ENCODE peak calls at places on chromosome 16, in ten cellular contexts. W, H, R, J, G, Q, V, Y, T and D are unnamed samples.

GRCh38 chr16:31386157-31386984 is 6.8 kb upstream of the ITGAD start:
- DNase-seq in W (peak), H (no peak), R (no peak), J (no peak), G (no peak), Q (peak), V (peak), Y (no peak), T (no peak), D (peak)

GRCh38 chr16:81634380-81635121 is 144.5 kb upstream of the PLCG2 start:
- DNase-seq in W (no peak), H (no peak), R (peak), J (no peak), G (no peak), Q (no peak), V (peak), Y (no peak), T (no peak), D (no peak)

GRCh38 chr16:67886387-67886786 is 1.7 kb downstream of the NRN1L start:
- DNase-seq in W (no peak), H (no peak), R (no peak), J (no peak), G (no peak), Q (no peak), V (no peak), Y (no peak), T (no peak), D (no peak)

GRCh38 chr16:54430491-54431030 is 144.0 kb upstream of the IRX3 start:
- DNase-seq in W (no peak), H (peak), R (peak), J (no peak), G (peak), Q (no peak), V (peak), Y (no peak), T (no peak), D (no peak)

GRCh38 chr16:65760874-65761273 is 605.6 kb upstream of the CDH5 start:
- DNase-seq in W (no peak), H (no peak), R (no peak), J (no peak), G (no peak), Q (no peak), V (no peak), Y (no peak), T (no peak), D (no peak)

GRCh38 chr16:87806608-87807546 is 41.1 kb upstream of the KLHDC4 start:
- DNase-seq in W (peak), H (peak), R (peak), J (peak), G (peak), Q (peak), V (peak), Y (peak), T (peak), D (peak)

GRCh38 chr16:68116256-68116853 is 31.2 kb downstream of the NFATC3 start:
- DNase-seq in W (no peak), H (no peak), R (peak), J (no peak), G (no peak), Q (peak), V (peak), Y (no peak), T (no peak), D (no peak)

GRCh38 chr16:89923640-89924297 is 627 bp downstream of the TUBB3 start:
- DNase-seq in W (no peak), H (no peak), R (no peak), J (no peak), G (no peak), Q (no peak), V (no peak), Y (no peak), T (no peak), D (no peak)

GRCh38 chr16:8905168-8905762 is 23.1 kb downstream of the LITAFD start:
- DNase-seq in W (no peak), H (no peak), R (peak), J (no peak), G (no peak), Q (peak), V (peak), Y (no peak), T (no peak), D (peak)

GRCh38 chr16:79372504-79373184 is 227.9 kb downstream of the MAF start:
- DNase-seq in W (no peak), H (no peak), R (peak), J (no peak), G (no peak), Q (no peak), V (peak), Y (no peak), T (no peak), D (peak)

GRCh38 chr16:30922420-30922959 is 882 bp upstream of the FBXL19 start:
- DNase-seq in W (peak), H (peak), R (peak), J (peak), G (peak), Q (peak), V (peak), Y (peak), T (peak), D (peak)

GRCh38 chr16:67407176-67407787 is 9.0 kb downstream of the ZDHHC1 start:
- DNase-seq in W (no peak), H (no peak), R (no peak), J (no peak), G (no peak), Q (no peak), V (no peak), Y (no peak), T (no peak), D (no peak)

GRCh38 chr16:67396159-67396774 is 3.0 kb upstream of the TPPP3 start:
- DNase-seq in W (peak), H (peak), R (peak), J (peak), G (no peak), Q (no peak), V (peak), Y (peak), T (peak), D (peak)

GRCh38 chr16:24844101-24845030 is 1.4 kb upstream of the SLC5A11 start:
- DNase-seq in W (no peak), H (no peak), R (no peak), J (no peak), G (no peak), Q (no peak), V (no peak), Y (peak), T (no peak), D (peak)

GRCh38 chr16:84449156-84450140 is 55.0 kb downstream of the MEAK7 start:
- DNase-seq in W (no peak), H (no peak), R (no peak), J (no peak), G (no peak), Q (no peak), V (no peak), Y (peak), T (no peak), D (no peak)

GRCh38 chr16:75860654-75861053 is 134.4 kb upstream of the CPHXL start:
- DNase-seq in W (no peak), H (no peak), R (no peak), J (no peak), G (no peak), Q (no peak), V (no peak), Y (no peak), T (no peak), D (no peak)

GRCh38 chr16:74825016-74825415 is 50.4 kb upstream of the FA2H start:
- DNase-seq in W (no peak), H (no peak), R (no peak), J (no peak), G (no peak), Q (no peak), V (no peak), Y (no peak), T (no peak), D (no peak)

GRCh38 chr16:68776821-68777485 is 39.9 kb downstream of the CDH1 start:
- DNase-seq in W (no peak), H (no peak), R (no peak), J (no peak), G (no peak), Q (no peak), V (no peak), Y (no peak), T (no peak), D (no peak)

GRCh38 chr16:9047689-9048301 is 43.6 kb upstream of the HAPSTR1 start:
- DNase-seq in W (peak), H (peak), R (peak), J (peak), G (peak), Q (peak), V (peak), Y (peak), T (peak), D (peak)

GRCh38 chr16:86789621-86790051 is 211.3 kb downstream of the FOXL1 start:
- DNase-seq in W (no peak), H (no peak), R (no peak), J (no peak), G (no peak), Q (no peak), V (no peak), Y (no peak), T (no peak), D (no peak)

GRCh38 chr16:11064202-11064540 is 119.8 kb downstream of the CLEC16A start:
- DNase-seq in W (no peak), H (no peak), R (no peak), J (no peak), G (no peak), Q (no peak), V (no peak), Y (no peak), T (no peak), D (no peak)

GRCh38 chr16:19223235-19223847 is 55.3 kb downstream of the SYT17 start:
- DNase-seq in W (peak), H (no peak), R (no peak), J (no peak), G (no peak), Q (peak), V (peak), Y (no peak), T (no peak), D (peak)

GRCh38 chr16:12340151-12340733 is 363.7 kb downstream of the SNX29 start:
- DNase-seq in W (peak), H (peak), R (peak), J (no peak), G (no peak), Q (no peak), V (peak), Y (peak), T (no peak), D (peak)

GRCh38 chr16:79658301-79659001 is 57.9 kb upstream of the MAF start:
- DNase-seq in W (no peak), H (no peak), R (peak), J (no peak), G (peak), Q (peak), V (peak), Y (no peak), T (peak), D (peak)

GRCh38 chr16:66574081-66574480 is 5.2 kb upstream of the CMTM2 start:
- DNase-seq in W (no peak), H (no peak), R (no peak), J (no peak), G (no peak), Q (no peak), V (peak), Y (no peak), T (no peak), D (no peak)

GRCh38 chr16:31083556-31083955 is 5.2 kb downstream of the PRSS53 start:
- DNase-seq in W (no peak), H (no peak), R (no peak), J (no peak), G (no peak), Q (no peak), V (no peak), Y (no peak), T (no peak), D (no peak)

GRCh38 chr16:75109732-75110243 is 6.8 kb downstream of the LDHD start:
- DNase-seq in W (peak), H (no peak), R (no peak), J (peak), G (no peak), Q (no peak), V (no peak), Y (no peak), T (no peak), D (peak)

GRCh38 chr16:78407191-78407590 is 307.7 kb downstream of the WWOX start:
- DNase-seq in W (no peak), H (no peak), R (peak), J (no peak), G (no peak), Q (no peak), V (no peak), Y (no peak), T (no peak), D (no peak)

GRCh38 chr16:66176111-66176510 is 190.4 kb upstream of the CDH5 start:
- DNase-seq in W (no peak), H (no peak), R (no peak), J (no peak), G (no peak), Q (no peak), V (no peak), Y (no peak), T (no peak), D (no peak)

GRCh38 chr16:25228372-25228771 is 11.6 kb downstream of the AQP8 start:
- DNase-seq in W (no peak), H (no peak), R (no peak), J (no peak), G (no peak), Q (no peak), V (no peak), Y (no peak), T (no peak), D (no peak)

GRCh38 chr16:29760567-29761279 is 14.9 kb upstream of the C16orf54 start:
- DNase-seq in W (no peak), H (no peak), R (no peak), J (no peak), G (no peak), Q (no peak), V (no peak), Y (peak), T (no peak), D (no peak)

GRCh38 chr16:29753516-29753915 is 7.7 kb upstream of the C16orf54 start:
- DNase-seq in W (no peak), H (no peak), R (no peak), J (no peak), G (no peak), Q (no peak), V (no peak), Y (no peak), T (no peak), D (no peak)

GRCh38 chr16:29756654-29757053 is 10.9 kb upstream of the C16orf54 start:
- DNase-seq in W (no peak), H (no peak), R (no peak), J (no peak), G (no peak), Q (no peak), V (peak), Y (no peak), T (no peak), D (no peak)

GRCh38 chr16:29761882-29762281 is 16.1 kb upstream of the C16orf54 start:
- DNase-seq in W (peak), H (no peak), R (no peak), J (no peak), G (no peak), Q (no peak), V (no peak), Y (no peak), T (no peak), D (no peak)

GRCh38 chr16:29757950-29758466 is 12.2 kb upstream of the C16orf54 start:
- DNase-seq in W (no peak), H (peak), R (peak), J (no peak), G (peak), Q (no peak), V (peak), Y (peak), T (no peak), D (no peak)
- TF ChIP-seq CTCF in W (no peak), H (peak), R (peak), J (no peak), G (peak), Q (no peak), V (peak), Y (peak), T (no peak), D (no peak)

DNA sequence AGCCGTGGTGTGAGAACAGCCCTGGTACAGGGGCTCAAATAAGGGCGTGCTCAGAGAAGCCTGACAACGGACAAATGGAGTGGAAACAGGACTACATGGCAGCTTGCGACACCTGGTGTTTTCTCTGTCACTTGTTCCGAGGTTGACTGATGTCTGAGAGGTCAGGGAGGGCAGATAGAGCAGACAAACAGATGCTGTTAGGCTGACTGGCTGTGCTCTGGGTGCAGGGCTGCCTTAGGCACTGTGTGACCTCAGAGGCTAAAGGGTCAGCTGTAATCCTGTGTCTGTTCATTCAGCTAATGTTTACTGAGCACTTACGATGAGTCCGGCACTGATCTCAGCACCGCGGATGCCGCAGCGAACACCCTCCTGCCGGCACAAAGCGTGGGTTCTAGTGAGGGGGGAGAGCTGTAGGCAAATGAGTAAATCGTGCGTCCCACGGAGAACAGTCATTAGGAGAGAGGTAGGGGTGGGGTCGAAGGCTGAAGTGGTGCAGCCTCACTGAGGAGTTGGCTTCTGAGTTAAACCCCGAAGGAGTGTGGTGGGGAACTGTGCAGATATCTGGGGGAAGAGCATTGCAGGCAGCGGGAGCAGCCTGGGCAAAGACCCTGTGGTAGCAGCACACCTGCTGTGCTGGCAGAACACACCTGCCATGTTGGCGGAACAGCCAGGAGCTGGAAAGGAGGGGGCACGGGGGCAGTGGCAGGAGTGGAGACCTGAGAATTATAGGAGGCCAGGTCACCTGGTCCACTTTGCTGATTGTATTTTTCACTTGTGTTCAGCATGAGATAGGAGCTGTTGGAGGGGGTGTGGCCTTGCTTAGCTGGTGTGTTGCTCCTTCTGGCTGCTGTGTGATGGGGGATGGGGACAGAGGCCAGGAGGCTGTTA is 35.0 kb downstream of the GPT2 start:
- DNase-seq in W (peak), H (no peak), R (no peak), J (no peak), G (no peak), Q (no peak), V (no peak), Y (peak), T (no peak), D (no peak)
- TF ChIP-seq CTCF in W (no peak), H (no peak), R (no peak), J (no peak), G (no peak), Q (no peak), V (no peak), Y (peak), T (no peak), D (no peak)

GRCh38 chr16:48911700-48912099 is 301.7 kb upstream of the N4BP1 start:
- DNase-seq in W (no peak), H (no peak), R (peak), J (no peak), G (no peak), Q (no peak), V (no peak), Y (no peak), T (no peak), D (no peak)
- TF ChIP-seq CTCF in W (no peak), H (peak), R (no peak), J (peak), G (no peak), Q (peak), V (no peak), Y (no peak), T (no peak), D (no peak)

GRCh38 chr16:1047801-1048200 is 24.7 kb upstream of the SSTR5 start:
- DNase-seq in W (no peak), H (no peak), R (no peak), J (no peak), G (no peak), Q (no peak), V (no peak), Y (no peak), T (no peak), D (no peak)

GRCh38 chr16:1048442-1049112 is 24.0 kb upstream of the SSTR5 start:
- DNase-seq in W (peak), H (no peak), R (peak), J (peak), G (no peak), Q (no peak), V (peak), Y (no peak), T (no peak), D (peak)

GRCh38 chr16:1045363-1046270 is 26.9 kb upstream of the SSTR5 start:
- DNase-seq in W (no peak), H (no peak), R (no peak), J (no peak), G (no peak), Q (no peak), V (no peak), Y (no peak), T (no peak), D (no peak)

GRCh38 chr16:1046271-1046955 is 26.1 kb upstream of the SSTR5 start:
- DNase-seq in W (no peak), H (no peak), R (no peak), J (no peak), G (no peak), Q (no peak), V (no peak), Y (no peak), T (no peak), D (no peak)

DNA sequence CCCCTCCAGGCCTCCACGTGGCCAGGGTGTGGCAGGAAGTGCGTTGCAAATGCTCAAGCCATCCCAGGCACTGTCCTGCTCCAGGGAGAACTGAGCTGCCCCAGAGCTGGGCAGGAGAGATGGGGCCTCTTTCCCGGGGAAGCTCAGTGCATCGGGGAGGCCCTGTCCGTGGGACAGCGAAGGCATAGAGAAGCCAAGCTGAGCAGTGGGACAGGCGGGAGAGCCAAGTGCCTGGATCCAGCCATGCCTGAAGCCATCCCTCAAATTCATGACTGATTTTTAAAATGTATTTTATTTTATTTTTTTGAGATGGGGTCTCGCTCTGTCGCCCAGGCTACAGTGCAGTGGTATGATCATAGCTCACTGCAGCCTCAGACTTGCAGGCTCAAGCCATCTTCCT is 25.4 kb upstream of the SSTR5 start:
- DNase-seq in W (no peak), H (no peak), R (no peak), J (no peak), G (no peak), Q (no peak), V (no peak), Y (no peak), T (no peak), D (no peak)
- TF ChIP-seq CTCF in W (no peak), H (no peak), R (no peak), J (no peak), G (no peak), Q (no peak), V (no peak), Y (no peak), T (no peak), D (no peak)

GRCh38 chr16:85611205-85611454 is 2.0 kb upstream of the GSE1 start:
- DNase-seq in W (no peak), H (no peak), R (peak), J (no peak), G (no peak), Q (no peak), V (peak), Y (no peak), T (no peak), D (no peak)

GRCh38 chr16:85610446-85611204 is 2.5 kb upstream of the GSE1 start:
- DNase-seq in W (peak), H (peak), R (peak), J (peak), G (no peak), Q (peak), V (peak), Y (peak), T (peak), D (peak)

GRCh38 chr16:85612801-85613608 is at the start of gene GSE1:
- DNase-seq in W (peak), H (peak), R (peak), J (peak), G (no peak), Q (no peak), V (peak), Y (peak), T (peak), D (peak)

GRCh38 chr16:85612191-85612800 is 826 bp upstream of the GSE1 start:
- DNase-seq in W (peak), H (peak), R (peak), J (peak), G (peak), Q (no peak), V (peak), Y (peak), T (peak), D (peak)

GRCh38 chr16:85611455-85612190 is 1.5 kb upstream of the GSE1 start:
- DNase-seq in W (peak), H (no peak), R (peak), J (peak), G (peak), Q (no peak), V (peak), Y (peak), T (peak), D (peak)
- TF ChIP-seq CTCF in W (peak), H (no peak), R (no peak), J (no peak), G (no peak), Q (no peak), V (no peak), Y (no peak), T (no peak), D (no peak)

GRCh38 chr16:47833771-47834170 is 322.0 kb downstream of the ABCC12 start:
- DNase-seq in W (no peak), H (no peak), R (no peak), J (no peak), G (no peak), Q (no peak), V (no peak), Y (no peak), T (no peak), D (no peak)

GRCh38 chr16:47834485-47835024 is 321.2 kb downstream of the ABCC12 start:
- DNase-seq in W (no peak), H (no peak), R (no peak), J (no peak), G (no peak), Q (no peak), V (no peak), Y (no peak), T (no peak), D (no peak)
- TF ChIP-seq CTCF in W (no peak), H (no peak), R (no peak), J (no peak), G (no peak), Q (no peak), V (no peak), Y (no peak), T (no peak), D (no peak)